ENCODE peak calls at places on chromosomes 3 and 15, in nine cellular contexts. N is psoas muscle; W is body of pancreas; A is uterus; Z is lower lobe of right lung; G is cardiac muscle cell; H is sigmoid colon; U is left ventricle myocardium inferior; R is CD8-positive, alpha-beta memory T cell. Q is an unnamed sample.
A peak's percentile ranks its signal among the peaks of the same experiment; 100 is the strongest.

GRCh38 chr15:45094358-45094730 is 19.6 kb downstream of the DUOX2 start:
- DNase-seq in N (no peak), W (no peak), A (no peak), Z (no peak), G (no peak), H (peak; percentile 62), U (no peak), R (no peak), Q (no peak)

GRCh38 chr15:68112711-68113110 is 58.6 kb downstream of the PIAS1 start:
- DNase-seq in N (no peak), W (no peak), A (no peak), Z (no peak), G (no peak), H (no peak), U (no peak), R (no peak), Q (no peak)

GRCh38 chr3:7683431-7683830 is 818.2 kb upstream of the LMCD1 start:
- DNase-seq in N (no peak), W (no peak), A (no peak), Z (no peak), G (peak; percentile 31), H (no peak), U (no peak), R (no peak), Q (no peak)

GRCh38 chr3:122982202-122983185 is 45.1 kb downstream of the SEMA5B start:
- DNase-seq in N (no peak), W (no peak), A (no peak), Z (no peak), G (no peak), H (peak; percentile 72), U (peak; percentile 48), R (no peak), Q (no peak)

GRCh38 chr3:64063207-64063981 is 40.1 kb upstream of the PSMD6 start:
- DNase-seq in N (no peak), W (no peak), A (no peak), Z (no peak), G (peak; percentile 65), H (no peak), U (no peak), R (no peak), Q (no peak)

GRCh38 chr3:155323063-155323666 is 29.7 kb upstream of the STRIT1 start:
- DNase-seq in N (no peak), W (peak; percentile 36), A (no peak), Z (no peak), G (peak; percentile 90), H (no peak), U (no peak), R (no peak), Q (peak; percentile 46)

GRCh38 chr3:58521002-58521670 is 15.9 kb downstream of the ACOX2 start:
- DNase-seq in N (no peak), W (no peak), A (no peak), Z (no peak), G (no peak), H (no peak), U (no peak), R (no peak), Q (no peak)

GRCh38 chr15:92377083-92377789 is 16.4 kb upstream of the ST8SIA2 start:
- DNase-seq in N (peak; percentile 22), W (no peak), A (no peak), Z (no peak), G (no peak), H (no peak), U (peak; percentile 47), R (no peak), Q (no peak)

GRCh38 chr3:111072016-111072891 is 638 bp downstream of the NECTIN3 start:
- DNase-seq in N (peak; percentile 45), W (peak; percentile 53), A (peak; percentile 18), Z (peak; percentile 50), G (peak; percentile 50), H (peak; percentile 69), U (peak; percentile 25), R (no peak), Q (peak; percentile 40)

GRCh38 chr15:101184830-101185229 is 67.0 kb downstream of the CHSY1 start:
- DNase-seq in N (no peak), W (no peak), A (no peak), Z (no peak), G (no peak), H (no peak), U (no peak), R (no peak), Q (no peak)

GRCh38 chr3:54625805-54626787 is 301.8 kb downstream of the LRTM1 start:
- DNase-seq in N (no peak), W (no peak), A (no peak), Z (no peak), G (no peak), H (no peak), U (no peak), R (no peak), Q (no peak)

GRCh38 chr3:112132975-112133448 is at the start of gene GCSAM:
- DNase-seq in N (peak; percentile 31), W (peak; percentile 31), A (no peak), Z (peak; percentile 68), G (no peak), H (peak; percentile 70), U (peak; percentile 35), R (peak; percentile 68), Q (no peak)

GRCh38 chr3:171165986-171166385 is 139.5 kb upstream of the SLC2A2 start:
- DNase-seq in N (no peak), W (no peak), A (no peak), Z (no peak), G (no peak), H (no peak), U (no peak), R (no peak), Q (no peak)

GRCh38 chr3:3087279-3087678 is 22.9 kb downstream of the IL5RA start:
- DNase-seq in N (no peak), W (no peak), A (no peak), Z (no peak), G (no peak), H (no peak), U (no peak), R (no peak), Q (no peak)

GRCh38 chr3:115399751-115400150 is 223.6 kb upstream of the GAP43 start:
- DNase-seq in N (no peak), W (no peak), A (no peak), Z (no peak), G (no peak), H (no peak), U (no peak), R (no peak), Q (no peak)

GRCh38 chr3:115403791-115404190 is 219.5 kb upstream of the GAP43 start:
- DNase-seq in N (no peak), W (no peak), A (no peak), Z (no peak), G (no peak), H (no peak), U (no peak), R (no peak), Q (no peak)

GRCh38 chr3:115402651-115403050 is 220.7 kb upstream of the GAP43 start:
- DNase-seq in N (no peak), W (no peak), A (no peak), Z (no peak), G (no peak), H (no peak), U (no peak), R (no peak), Q (no peak)

GRCh38 chr3:115401298-115401697 is 222.0 kb upstream of the GAP43 start:
- DNase-seq in N (no peak), W (no peak), A (no peak), Z (no peak), G (peak; percentile 91), H (no peak), U (no peak), R (no peak), Q (no peak)

GRCh38 chr3:115401891-115402501 is 221.3 kb upstream of the GAP43 start:
- DNase-seq in N (no peak), W (no peak), A (no peak), Z (no peak), G (peak; percentile 76), H (no peak), U (no peak), R (no peak), Q (peak; percentile 47)
- H3K27ac ChIP-seq in N (no peak overlapping the region), W (no peak overlapping the region), A (no peak overlapping the region), Z (no peak overlapping the region), G (no peak overlapping the region), H (no peak overlapping the region), U (peak overlapping the region; percentile 1), R (no peak overlapping the region), Q (peak overlapping the region; percentile 56)

GRCh38 chr15:85725019-85725418 is 69.7 kb downstream of the KLHL25 start:
- DNase-seq in N (no peak), W (no peak), A (peak; percentile 78), Z (no peak), G (peak; percentile 89), H (no peak), U (no peak), R (no peak), Q (no peak)
- H3K4me1 ChIP-seq in N (peaks cover 4% of the 10 kb centered on the region), W (peaks cover 18% of the 10 kb centered on the region), A (peaks cover 7% of the 10 kb centered on the region), Z (peaks cover 32% of the 10 kb centered on the region), G (peaks cover 24% of the 10 kb centered on the region), H (no peaks in the 10 kb centered on the region), U (peaks cover 86% of the 10 kb centered on the region), R (peaks cover 16% of the 10 kb centered on the region), Q (no peaks in the 10 kb centered on the region)

GRCh38 chr3:104279617-104280016 is 1087.1 kb upstream of the ALCAM start:
- DNase-seq in N (no peak), W (no peak), A (no peak), Z (no peak), G (peak; percentile 40), H (no peak), U (no peak), R (no peak), Q (no peak)
- H3K9me3 ChIP-seq in N (peaks cover 17% of the 10 kb centered on the region), W (no peaks in the 10 kb centered on the region), A (peaks cover 3% of the 10 kb centered on the region), Z (peaks cover 35% of the 10 kb centered on the region), G (no peaks in the 10 kb centered on the region), H (peaks cover 5% of the 10 kb centered on the region), U (peaks cover 69% of the 10 kb centered on the region), R (peaks cover 8% of the 10 kb centered on the region), Q (no peaks in the 10 kb centered on the region)

GRCh38 chr3:69113536-69113935 is 8.9 kb downstream of the LMOD3 start:
- DNase-seq in N (no peak), W (no peak), A (no peak), Z (no peak), G (peak; percentile 41), H (no peak), U (no peak), R (no peak), Q (no peak)

GRCh38 chr3:69116897-69117296 is 5.5 kb downstream of the LMOD3 start:
- DNase-seq in N (no peak), W (peak; percentile 59), A (no peak), Z (no peak), G (no peak), H (no peak), U (no peak), R (no peak), Q (no peak)

GRCh38 chr3:69115731-69116130 is 6.7 kb downstream of the LMOD3 start:
- DNase-seq in N (no peak), W (no peak), A (no peak), Z (no peak), G (peak; percentile 14), H (no peak), U (no peak), R (no peak), Q (peak; percentile 11)

GRCh38 chr3:69118555-69118954 is 3.8 kb downstream of the LMOD3 start:
- DNase-seq in N (no peak), W (no peak), A (no peak), Z (no peak), G (no peak), H (no peak), U (no peak), R (no peak), Q (no peak)

GRCh38 chr3:69116162-69116561 is 6.2 kb downstream of the LMOD3 start:
- DNase-seq in N (no peak), W (no peak), A (no peak), Z (no peak), G (no peak), H (no peak), U (no peak), R (no peak), Q (no peak)
- H3K27ac ChIP-seq in N (peak overlapping the region; percentile 98), W (peak overlapping the region; percentile 71), A (no peak overlapping the region), Z (no peak overlapping the region), G (no peak overlapping the region), H (no peak overlapping the region), U (peak overlapping the region; percentile 87), R (no peak overlapping the region), Q (no peak overlapping the region)

Q was measured in SJSA1.